ENCODE peak calls at places on chromosomes 7 and 10, in five cellular contexts. One of them, this sample, is unnamed.

GRCh38 chr10:3339531-3339950 is 167.0 kb upstream of the PITRM1 start:
- DNase-seq in GM23338: no peak
- DNase-seq in stomach: no peak
- DNase-seq in bronchial epithelial cell: no peak
- DNase-seq in sigmoid colon: no peak
- DNase-seq in this sample: no peak

GRCh38 chr7:471866-472639 is 47.6 kb downstream of the PDGFA start:
- DNase-seq in GM23338: no peak
- DNase-seq in sigmoid colon: peak; percentile 82
- DNase-seq in bronchial epithelial cell: peak; percentile 89
- DNase-seq in stomach: peak; percentile 72
- DNase-seq in this sample: no peak

GRCh38 chr10:10677479-10677878 is 340.2 kb upstream of the CELF2 start:
- DNase-seq in bronchial epithelial cell: peak; percentile 78
- DNase-seq in GM23338: peak; percentile 82
- DNase-seq in stomach: peak; percentile 30
- DNase-seq in sigmoid colon: no peak
- DNase-seq in this sample: no peak

GRCh38 chr7:108001759-108002725 is 919 bp downstream of the LAMB1 start:
- DNase-seq in stomach: no peak
- DNase-seq in bronchial epithelial cell: peak; percentile 13
- DNase-seq in GM23338: peak; percentile 56
- DNase-seq in sigmoid colon: peak; percentile 73
- DNase-seq in this sample: no peak

GRCh38 chr10:99532687-99533495 is at the start of gene NKX2-3:
- DNase-seq in stomach: peak; percentile 49
- DNase-seq in GM23338: peak; percentile 93
- DNase-seq in bronchial epithelial cell: no peak
- DNase-seq in sigmoid colon: peak; percentile 100
- DNase-seq in this sample: peak; percentile 72

GRCh38 chr7:153920897-153921296 is 131.3 kb upstream of the DPP6 start:
- DNase-seq in sigmoid colon: no peak
- DNase-seq in stomach: no peak
- DNase-seq in GM23338: no peak
- DNase-seq in bronchial epithelial cell: no peak
- DNase-seq in this sample: no peak

GRCh38 chr10:103923502-103923901 is 5.5 kb upstream of the STN1 start:
- DNase-seq in GM23338: no peak
- DNase-seq in sigmoid colon: no peak
- DNase-seq in bronchial epithelial cell: peak; percentile 88
- DNase-seq in stomach: no peak
- DNase-seq in this sample: no peak

GRCh38 chr10:4688168-4688567 is 137.8 kb upstream of the AKR1E2 start:
- DNase-seq in stomach: no peak
- DNase-seq in bronchial epithelial cell: no peak
- DNase-seq in GM23338: no peak
- DNase-seq in sigmoid colon: no peak
- DNase-seq in this sample: no peak

GRCh38 chr10:75111906-75112703 is 649 bp downstream of the SAMD8 start:
- DNase-seq in sigmoid colon: peak; percentile 86
- DNase-seq in bronchial epithelial cell: peak; percentile 37
- DNase-seq in GM23338: peak; percentile 76
- DNase-seq in stomach: peak; percentile 50
- DNase-seq in this sample: peak; percentile 68

GRCh38 chr7:105849122-105849855 is 27.1 kb downstream of the ATXN7L1 start:
- DNase-seq in sigmoid colon: no peak
- DNase-seq in stomach: no peak
- DNase-seq in GM23338: peak; percentile 90
- DNase-seq in bronchial epithelial cell: peak; percentile 80
- DNase-seq in this sample: peak; percentile 10

GRCh38 chr7:158979635-158980351 is 123.4 kb downstream of the DYNC2I1 start:
- DNase-seq in sigmoid colon: peak; percentile 85
- DNase-seq in GM23338: no peak
- DNase-seq in bronchial epithelial cell: no peak
- DNase-seq in stomach: no peak
- DNase-seq in this sample: no peak

GRCh38 chr7:157021893-157022680 is 11.6 kb upstream of the MNX1 start:
- DNase-seq in sigmoid colon: no peak
- DNase-seq in GM23338: peak; percentile 53
- DNase-seq in stomach: no peak
- DNase-seq in bronchial epithelial cell: no peak
- DNase-seq in this sample: no peak

DNA sequence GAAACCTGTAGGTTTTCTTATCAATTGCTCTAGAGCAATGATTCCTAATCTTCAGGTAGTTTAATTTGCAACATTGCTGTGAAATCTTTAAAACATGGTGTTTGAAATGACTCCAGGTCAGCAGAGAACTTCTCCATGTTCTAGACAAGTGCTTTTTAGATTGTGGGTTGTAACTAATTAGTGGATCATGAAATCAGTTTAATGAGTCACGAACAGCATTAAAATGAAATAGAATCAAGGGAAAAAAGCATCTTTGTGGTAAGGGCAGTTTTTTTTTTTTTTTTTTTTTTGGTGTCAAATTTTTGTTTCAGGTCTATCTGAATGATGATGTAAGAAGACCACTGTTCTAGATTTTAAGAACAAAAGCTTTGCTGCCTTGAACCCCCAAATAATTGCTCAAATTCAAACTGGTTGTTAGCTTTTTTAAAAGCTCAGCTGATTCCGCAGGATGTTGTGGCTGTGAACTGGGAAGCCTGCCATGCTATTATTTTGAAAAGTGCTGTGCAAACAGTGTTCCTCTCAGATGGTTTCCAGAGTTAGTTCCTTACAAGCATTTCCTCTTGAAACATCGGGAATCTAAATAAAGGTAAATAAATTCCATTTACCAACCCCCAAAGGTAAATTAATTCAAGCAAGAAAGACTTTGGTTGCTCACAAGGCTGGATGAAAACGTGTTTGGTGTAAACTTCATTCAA is 13.1 kb upstream of the PDK4 start:
- DNase-seq in GM23338: no peak
- DNase-seq in stomach: peak; percentile 72
- DNase-seq in bronchial epithelial cell: peak; percentile 26
- DNase-seq in sigmoid colon: peak; percentile 82
- DNase-seq in this sample: no peak
- H3K4me3 ChIP-seq in GM23338: no peak overlapping the region
- H3K4me3 ChIP-seq in stomach: no peak overlapping the region
- H3K4me3 ChIP-seq in bronchial epithelial cell: no peak overlapping the region
- H3K4me3 ChIP-seq in sigmoid colon: peak overlapping the region; percentile 16
- H3K4me3 ChIP-seq in this sample: no peak overlapping the region

DNA sequence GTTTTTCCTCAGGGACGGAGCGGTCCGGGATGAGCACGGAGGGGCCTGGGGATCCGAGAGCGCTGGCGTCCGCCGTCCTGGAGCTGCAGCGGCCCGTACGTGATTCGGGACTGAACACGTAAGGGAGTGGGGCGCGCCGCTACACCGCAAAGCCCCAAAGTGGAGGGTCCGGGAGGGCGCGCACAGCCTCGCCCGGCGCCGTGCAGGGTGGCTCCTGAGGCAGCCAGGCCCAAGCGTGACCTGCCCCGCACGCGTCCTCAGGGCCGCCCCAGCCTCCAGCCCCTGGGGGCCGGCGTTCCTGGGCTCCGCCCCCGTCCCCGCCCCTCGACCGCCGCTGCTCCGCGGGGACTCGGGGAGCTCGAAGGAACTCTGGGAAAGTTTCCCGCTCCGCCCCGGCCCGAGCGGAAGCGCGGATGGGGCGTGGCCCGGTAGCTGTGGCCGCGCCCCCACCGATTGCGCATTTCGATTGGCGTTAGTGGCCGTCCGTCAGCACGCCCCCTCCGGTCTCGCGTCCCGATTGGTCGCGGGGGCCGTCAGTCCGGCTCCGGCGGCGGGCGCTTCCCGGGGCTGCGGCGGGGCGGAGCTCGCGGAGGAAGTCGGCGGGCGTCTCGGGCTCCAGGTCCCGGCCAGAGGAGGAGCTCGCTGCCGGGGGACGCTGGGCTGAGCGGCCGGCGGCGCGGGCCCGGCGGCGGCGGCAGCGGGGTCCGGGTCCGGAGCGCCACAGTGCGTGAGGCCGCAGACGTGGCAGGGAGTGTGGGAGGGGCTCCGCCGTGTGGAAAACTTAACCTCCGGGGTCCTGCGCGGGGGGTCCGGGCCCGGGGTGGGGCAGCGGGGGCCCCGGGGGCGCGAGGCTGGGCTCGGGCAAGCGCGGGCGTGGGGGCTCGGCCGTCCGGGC is at the start of the genes ANKRD16 and FBH1:
- DNase-seq in stomach: peak; percentile 99
- DNase-seq in sigmoid colon: peak; percentile 99
- DNase-seq in GM23338: peak; percentile 99
- DNase-seq in bronchial epithelial cell: peak; percentile 88
- DNase-seq in this sample: peak; percentile 100
- TF ChIP-seq CTCF in stomach: no peak
- TF ChIP-seq CTCF in sigmoid colon: no peak
- TF ChIP-seq CTCF in GM23338: no peak
- TF ChIP-seq CTCF in bronchial epithelial cell: no peak
- TF ChIP-seq CTCF in this sample: no peak

GRCh38 chr10:13121500-13121854 is 21.5 kb downstream of the OPTN start:
- DNase-seq in bronchial epithelial cell: no peak
- DNase-seq in stomach: no peak
- DNase-seq in GM23338: no peak
- DNase-seq in sigmoid colon: no peak
- DNase-seq in this sample: no peak
- H3K27me3 ChIP-seq in bronchial epithelial cell: no peaks in the 10 kb centered on the region
- H3K27me3 ChIP-seq in stomach: no peaks in the 10 kb centered on the region
- H3K27me3 ChIP-seq in GM23338: no peaks in the 10 kb centered on the region
- H3K27me3 ChIP-seq in sigmoid colon: no peaks in the 10 kb centered on the region
- H3K27me3 ChIP-seq in this sample: no peaks in the 10 kb centered on the region

DNA sequence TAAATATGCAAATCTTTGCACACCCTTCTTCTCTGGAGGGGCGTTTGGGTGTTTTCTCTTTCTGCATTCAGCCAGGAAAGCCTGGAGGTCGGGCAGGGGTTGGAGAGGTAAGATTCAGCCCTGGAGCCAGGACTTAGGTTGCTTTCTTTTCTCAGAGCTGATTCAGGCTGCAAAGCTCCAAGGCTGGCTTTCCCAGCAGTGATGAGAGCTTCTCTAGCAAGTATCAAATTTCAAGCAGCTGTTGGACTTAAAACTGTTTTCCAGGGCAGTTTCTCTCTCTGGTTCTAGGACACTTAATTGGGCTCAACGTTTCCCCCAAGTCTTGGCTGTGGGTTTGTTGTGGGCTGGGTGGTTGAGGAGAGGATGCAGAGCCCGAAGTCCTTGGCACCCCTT is 608 bp downstream of the AKR1B10 start:
- DNase-seq in GM23338: peak; percentile 17
- DNase-seq in bronchial epithelial cell: peak; percentile 63
- DNase-seq in sigmoid colon: no peak
- DNase-seq in stomach: no peak
- DNase-seq in this sample: no peak
- H3K4me3 ChIP-seq in GM23338: no peak overlapping the region
- H3K4me3 ChIP-seq in bronchial epithelial cell: peak overlapping the region; percentile 23
- H3K4me3 ChIP-seq in sigmoid colon: no peak overlapping the region
- H3K4me3 ChIP-seq in stomach: peak overlapping the region; percentile 40
- H3K4me3 ChIP-seq in this sample: no peak overlapping the region

GRCh38 chr7:36880108-36880507 is 155.8 kb upstream of the AOAH start:
- DNase-seq in GM23338: peak; percentile 48
- DNase-seq in sigmoid colon: no peak
- DNase-seq in stomach: no peak
- DNase-seq in bronchial epithelial cell: no peak
- DNase-seq in this sample: no peak
- TF ChIP-seq CTCF in GM23338: peak; percentile 58
- TF ChIP-seq CTCF in sigmoid colon: no peak
- TF ChIP-seq CTCF in stomach: no peak
- TF ChIP-seq CTCF in bronchial epithelial cell: no peak
- TF ChIP-seq CTCF in this sample: no peak

GRCh38 chr10:123570051-123570897 is 95.9 kb upstream of the GPR26 start:
- DNase-seq in stomach: no peak
- DNase-seq in GM23338: no peak
- DNase-seq in bronchial epithelial cell: no peak
- DNase-seq in sigmoid colon: peak; percentile 45
- DNase-seq in this sample: no peak
- H3K27me3 ChIP-seq in stomach: no peaks in the 10 kb centered on the region
- H3K27me3 ChIP-seq in GM23338: no peaks in the 10 kb centered on the region
- H3K27me3 ChIP-seq in bronchial epithelial cell: peaks cover 2% of the 10 kb centered on the region
- H3K27me3 ChIP-seq in sigmoid colon: peaks cover 20% of the 10 kb centered on the region
- H3K27me3 ChIP-seq in this sample: no peaks in the 10 kb centered on the region